ENCODE peak calls at places on chromosomes 2 and 18, in nine cellular contexts. B is H9; F is sciatic nerve; M is left ventricle myocardium superior; I is stimulated activated CD4-positive, alpha-beta T cell treated with anti-CD3 and anti-CD28 coated beads, Interleukin-1b, Interleukin-23, amount 100 ng/mL, for 1 hour; V is ACHN; H is AG04449; S is H7; L is activated naive CD4-positive, alpha-beta T cell treated with anti-CD3 and anti-CD28 coated beads, Interleukin-2, amount 10 ng/mL, durations not matched to agents 7 days and 5 days. K is an unnamed sample.

GRCh38 chr18:23260932-23261590 is 125.8 kb downstream of the CABLES1 start:
- DNase-seq in B (no peak), F (no peak), M (no peak), I (no peak), V (no peak), H (no peak), S (no peak), L (no peak), K (no peak)

GRCh38 chr2:197710424-197711042 is 5.4 kb downstream of the MARS2 start:
- DNase-seq in B (no peak), F (no peak), M (no peak), I (no peak), V (no peak), H (no peak), S (no peak), L (no peak), K (no peak)

GRCh38 chr18:22703883-22704626 is 229.1 kb upstream of the RBBP8 start:
- DNase-seq in B (no peak), F (no peak), M (no peak), I (no peak), V (peak), H (no peak), S (peak), L (no peak), K (no peak)

GRCh38 chr2:237859533-237860272 is at the start of gene RAMP1:
- DNase-seq in B (no peak), F (no peak), M (peak), I (no peak), V (no peak), H (no peak), S (peak), L (peak), K (no peak)

GRCh38 chr2:104521247-104521646 is 332.7 kb upstream of the POU3F3 start:
- DNase-seq in B (peak), F (no peak), M (no peak), I (no peak), V (peak), H (no peak), S (peak), L (no peak), K (no peak)

GRCh38 chr18:48955528-48956261 is 4.9 kb upstream of the SMAD7 start:
- DNase-seq in B (peak), F (no peak), M (no peak), I (no peak), V (peak), H (no peak), S (peak), L (no peak), K (no peak)

GRCh38 chr2:1492696-1493095 is 79.4 kb downstream of the TPO start:
- DNase-seq in B (no peak), F (peak), M (no peak), I (no peak), V (no peak), H (no peak), S (no peak), L (no peak), K (no peak)

GRCh38 chr2:133737597-133737996 is 169.3 kb upstream of the NCKAP5 start:
- DNase-seq in B (no peak), F (no peak), M (no peak), I (no peak), V (no peak), H (peak), S (no peak), L (no peak), K (no peak)

GRCh38 chr2:172397136-172397825 is 30.1 kb upstream of the ITGA6 start:
- DNase-seq in B (no peak), F (no peak), M (no peak), I (no peak), V (no peak), H (no peak), S (no peak), L (no peak), K (no peak)

GRCh38 chr2:18804540-18804939 is 215.2 kb upstream of the NT5C1B start:
- DNase-seq in B (no peak), F (no peak), M (no peak), I (no peak), V (no peak), H (no peak), S (no peak), L (no peak), K (no peak)

GRCh38 chr18:49859006-49859359 is 45.6 kb upstream of the ACAA2 start:
- DNase-seq in B (no peak), F (no peak), M (no peak), I (no peak), V (no peak), H (no peak), S (peak), L (no peak), K (no peak)

GRCh38 chr18:70464343-70465114 is 175.7 kb downstream of the SOCS6 start:
- DNase-seq in B (peak), F (peak), M (peak), I (no peak), V (peak), H (no peak), S (peak), L (peak), K (peak)

GRCh38 chr2:11419781-11420180 is 46.2 kb downstream of the E2F6 start:
- DNase-seq in B (no peak), F (no peak), M (no peak), I (no peak), V (no peak), H (no peak), S (no peak), L (no peak), K (no peak)

GRCh38 chr18:74063023-74063422 is 84.6 kb downstream of the FBXO15 start:
- DNase-seq in B (no peak), F (no peak), M (no peak), I (no peak), V (no peak), H (no peak), S (no peak), L (peak), K (no peak)

GRCh38 chr2:132415256-132416079 is 1.1 kb upstream of the GPR39 start:
- DNase-seq in B (no peak), F (peak), M (no peak), I (no peak), V (no peak), H (no peak), S (peak), L (no peak), K (no peak)

GRCh38 chr18:79764131-79764530 is 33.6 kb upstream of the KCNG2 start:
- DNase-seq in B (no peak), F (no peak), M (no peak), I (no peak), V (no peak), H (no peak), S (no peak), L (no peak), K (no peak)

GRCh38 chr2:124967325-124967724 is 942.2 kb downstream of the CNTNAP5 start:
- DNase-seq in B (no peak), F (no peak), M (no peak), I (no peak), V (no peak), H (no peak), S (no peak), L (no peak), K (no peak)

GRCh38 chr2:235494716-235495372 is 1.0 kb downstream of the AGAP1 start:
- DNase-seq in B (no peak), F (peak), M (peak), I (no peak), V (peak), H (no peak), S (peak), L (no peak), K (no peak)

GRCh38 chr2:17934721-17935120 is 56.3 kb downstream of the KCNS3 start:
- DNase-seq in B (no peak), F (no peak), M (no peak), I (no peak), V (no peak), H (peak), S (no peak), L (no peak), K (no peak)

GRCh38 chr18:23825978-23826405 is 136.7 kb downstream of the LAMA3 start:
- DNase-seq in B (no peak), F (no peak), M (peak), I (no peak), V (peak), H (no peak), S (no peak), L (no peak), K (no peak)

GRCh38 chr2:94879982-94880377 is 8.8 kb downstream of the TEKT4 start:
- DNase-seq in B (no peak), F (no peak), M (no peak), I (no peak), V (no peak), H (no peak), S (no peak), L (no peak), K (no peak)

GRCh38 chr18:32805354-32805753 is 32.5 kb upstream of the KLHL14 start:
- DNase-seq in B (no peak), F (no peak), M (no peak), I (no peak), V (no peak), H (no peak), S (no peak), L (no peak), K (no peak)

GRCh38 chr2:5693288-5694015 is 1.3 kb downstream of the SOX11 start:
- DNase-seq in B (peak), F (no peak), M (no peak), I (no peak), V (no peak), H (no peak), S (peak), L (no peak), K (no peak)

GRCh38 chr2:205323929-205324328 is 358.4 kb upstream of the NRP2 start:
- DNase-seq in B (no peak), F (no peak), M (no peak), I (no peak), V (no peak), H (no peak), S (no peak), L (no peak), K (no peak)

GRCh38 chr2:62642429-62643099 is 62.9 kb upstream of the EHBP1 start:
- DNase-seq in B (no peak), F (no peak), M (no peak), I (no peak), V (no peak), H (no peak), S (no peak), L (no peak), K (no peak)

GRCh38 chr18:55455938-55456337 is 132.1 kb downstream of the TCF4 start:
- DNase-seq in B (no peak), F (no peak), M (no peak), I (no peak), V (no peak), H (no peak), S (no peak), L (no peak), K (no peak)

GRCh38 chr2:10289891-10290290 is 12.8 kb upstream of the HPCAL1 start:
- DNase-seq in B (no peak), F (no peak), M (no peak), I (no peak), V (peak), H (no peak), S (no peak), L (no peak), K (no peak)

GRCh38 chr2:128427356-128427755 is 108.7 kb upstream of the HS6ST1 start:
- DNase-seq in B (no peak), F (peak), M (no peak), I (no peak), V (no peak), H (no peak), S (no peak), L (no peak), K (no peak)

GRCh38 chr2:85326406-85326945 is 1.3 kb downstream of the TGOLN2 start:
- DNase-seq in B (no peak), F (no peak), M (no peak), I (no peak), V (no peak), H (no peak), S (no peak), L (peak), K (no peak)

GRCh38 chr2:176081993-176082884 is 1.5 kb downstream of the EVX2 start:
- DNase-seq in B (peak), F (no peak), M (no peak), I (no peak), V (no peak), H (no peak), S (peak), L (no peak), K (no peak)

GRCh38 chr18:78649421-78649820 is 330.2 kb upstream of the SALL3 start:
- DNase-seq in B (no peak), F (no peak), M (no peak), I (no peak), V (no peak), H (no peak), S (no peak), L (no peak), K (no peak)

GRCh38 chr2:161796192-161796591 is 172.0 kb downstream of the SLC4A10 start:
- DNase-seq in B (no peak), F (no peak), M (no peak), I (no peak), V (peak), H (no peak), S (no peak), L (no peak), K (no peak)

GRCh38 chr18:51168031-51168742 is 29.3 kb downstream of the MEX3C start:
- DNase-seq in B (peak), F (no peak), M (no peak), I (no peak), V (no peak), H (no peak), S (peak), L (no peak), K (no peak)

GRCh38 chr2:177285892-177286715 is 21.6 kb upstream of the NFE2L2 start:
- DNase-seq in B (no peak), F (no peak), M (no peak), I (no peak), V (no peak), H (no peak), S (no peak), L (no peak), K (no peak)

GRCh38 chr2:236163483-236164200 is 4.5 kb downstream of the GBX2 start:
- DNase-seq in B (no peak), F (no peak), M (no peak), I (no peak), V (no peak), H (no peak), S (peak), L (no peak), K (no peak)